ENCODE peak calls at places on chromosome 10, in six cellular contexts. B is GM10248; X is posterior cingulate gyrus; F is activated CD8-positive, alpha-beta memory T cell treated with anti-CD3 and anti-CD28 coated beads for 48 hours; C is HT-29; D is activated CD4-positive, CD25-positive, alpha-beta regulatory T cell. G is an unnamed sample.

GRCh38 chr10:12196531-12197211 is 683 bp downstream of the CDC123 start:
- DNase-seq in C (no peak), X (no peak), D (no peak), F (no peak), B (no peak), G (no peak)

GRCh38 chr10:58608356-58608755 is 95.7 kb downstream of the BICC1 start:
- DNase-seq in C (no peak), D (no peak), B (no peak), X (no peak), F (no peak), G (no peak)

GRCh38 chr10:11578802-11579255 is 32.6 kb downstream of the USP6NL start:
- DNase-seq in B (peak), D (no peak), C (no peak), F (no peak), X (no peak), G (peak)

GRCh38 chr10:923844-924523 is 7.5 kb downstream of the LARP4B start:
- DNase-seq in C (no peak), X (no peak), F (no peak), B (no peak), D (no peak), G (no peak)

GRCh38 chr10:48450811-48451466 is 144.5 kb downstream of the MAPK8 start:
- DNase-seq in D (no peak), X (no peak), F (no peak), B (peak), C (no peak), G (no peak)

GRCh38 chr10:61047011-61047410 is 103.0 kb upstream of the RHOBTB1 start:
- DNase-seq in X (no peak), C (no peak), D (no peak), F (no peak), B (no peak), G (no peak)

GRCh38 chr10:124341768-124342135 is 77.0 kb downstream of the OAT start:
- DNase-seq in X (no peak), D (no peak), F (no peak), C (no peak), B (no peak), G (no peak)

GRCh38 chr10:125407000-125407502 is 246.7 kb upstream of the CTBP2 start:
- DNase-seq in B (no peak), D (no peak), X (no peak), C (no peak), F (no peak), G (no peak)

GRCh38 chr10:97572214-97572989 is at the start of gene ANKRD2:
- DNase-seq in D (peak), X (peak), F (no peak), B (peak), C (peak), G (peak)

GRCh38 chr10:108957681-108958080 is 965.6 kb downstream of the XPNPEP1 start:
- DNase-seq in X (no peak), C (no peak), F (no peak), B (no peak), D (no peak), G (no peak)

GRCh38 chr10:129192344-129193128 is 274.5 kb upstream of the MGMT start:
- DNase-seq in B (no peak), X (no peak), D (no peak), F (no peak), C (no peak), G (no peak)

GRCh38 chr10:31929260-31929985 is 792 bp upstream of the ARHGAP12 start:
- DNase-seq in X (peak), B (peak), C (peak), D (no peak), F (no peak), G (peak)

GRCh38 chr10:43372751-43373445 is 1.5 kb downstream of the FXYD4 start:
- DNase-seq in C (no peak), B (no peak), F (no peak), D (no peak), X (peak), G (no peak)

GRCh38 chr10:49781247-49781646 is 19.1 kb upstream of the OGDHL start:
- DNase-seq in F (no peak), D (no peak), X (no peak), C (no peak), B (no peak), G (no peak)

GRCh38 chr10:27344568-27345454 is 104.2 kb upstream of the ACBD5 start:
- DNase-seq in C (no peak), F (no peak), X (no peak), D (no peak), B (no peak), G (no peak)

GRCh38 chr10:63722537-63722936 is 201.3 kb downstream of the REEP3 start:
- DNase-seq in X (no peak), B (no peak), D (no peak), F (no peak), C (peak), G (no peak)

GRCh38 chr10:5965266-5965665 is 12.1 kb downstream of the IL15RA start:
- DNase-seq in C (peak), D (no peak), X (no peak), B (no peak), F (no peak), G (no peak)

GRCh38 chr10:5589071-5589962 is 64.6 kb downstream of the CALML3 start:
- DNase-seq in F (no peak), D (no peak), C (no peak), X (no peak), B (no peak), G (no peak)

GRCh38 chr10:15737635-15738034 is 17.9 kb upstream of the ITGA8 start:
- DNase-seq in F (no peak), B (no peak), D (no peak), C (no peak), X (no peak), G (no peak)

GRCh38 chr10:11823122-11823988 is at the start of gene PROSER2:
- DNase-seq in D (no peak), X (no peak), C (peak), B (no peak), F (no peak), G (peak)

GRCh38 chr10:6185039-6185716 is 17.6 kb upstream of the PFKFB3 start:
- DNase-seq in X (no peak), C (no peak), B (no peak), F (no peak), D (no peak), G (no peak)

GRCh38 chr10:60314306-60314940 is 75.3 kb downstream of the ANK3 start:
- DNase-seq in X (no peak), F (no peak), B (no peak), C (peak), D (no peak), G (no peak)

GRCh38 chr10:114477285-114477684 is 73.0 kb upstream of the AFAP1L2 start:
- DNase-seq in X (no peak), D (no peak), C (no peak), B (no peak), F (no peak), G (no peak)

GRCh38 chr10:4450981-4451501 is 375.0 kb upstream of the AKR1E2 start:
- DNase-seq in X (no peak), F (no peak), C (no peak), B (no peak), D (no peak), G (no peak)

GRCh38 chr10:132662186-132662920 is 123.6 kb downstream of the NKX6-2 start:
- DNase-seq in X (no peak), D (no peak), C (no peak), B (no peak), F (no peak), G (no peak)

GRCh38 chr10:15084502-15084922 is 4.1 kb downstream of the ACBD7 start:
- DNase-seq in C (peak), B (no peak), F (no peak), X (no peak), D (no peak), G (no peak)

GRCh38 chr10:83254698-83255097 is 884.6 kb upstream of the GHITM start:
- DNase-seq in B (no peak), D (no peak), X (no peak), C (no peak), F (no peak), G (no peak)